ENCODE peak calls at places on chromosomes 13 and 19, in nine cellular contexts. X is lower leg skin, H is choroid plexus epithelial cell, E is psoas muscle, W is kidney, A is Calu3, K is cardiac fibroblast, V is body of pancreas, S is BJ. P is an unnamed sample.

GRCh38 chr13:35592457-35592856 is 116.0 kb upstream of the MAB21L1 start:
- DNase-seq in K (no peak), S (no peak), A (no peak), H (no peak), W (no peak), V (no peak), E (no peak), X (no peak), P (no peak)

GRCh38 chr19:37304190-37304883 is 66.6 kb upstream of the ZNF527 start:
- DNase-seq in W (peak), H (no peak), S (no peak), X (no peak), E (peak), A (no peak), V (peak), K (peak), P (no peak)

GRCh38 chr19:54209748-54210494 is 9.3 kb downstream of the RPS9 start:
- DNase-seq in S (peak), A (peak), H (peak), V (peak), W (peak), E (peak), X (peak), K (peak), P (no peak)

GRCh38 chr13:51922771-51923480 is 61.2 kb downstream of the CCDC70 start:
- DNase-seq in S (no peak), A (no peak), E (no peak), X (no peak), V (no peak), K (no peak), H (no peak), W (no peak), P (peak)

GRCh38 chr13:112489199-112489598 is 98.8 kb downstream of the TUBGCP3 start:
- DNase-seq in H (no peak), A (no peak), V (no peak), X (no peak), S (no peak), W (no peak), K (no peak), E (no peak), P (no peak)

GRCh38 chr19:17538684-17539287 is 16.7 kb upstream of the COLGALT1 start:
- DNase-seq in S (no peak), H (no peak), K (no peak), V (no peak), W (peak), E (no peak), X (no peak), A (no peak), P (no peak)

GRCh38 chr19:6740589-6741348 is 1.3 kb downstream of the TRIP10 start:
- DNase-seq in X (peak), K (peak), A (peak), H (no peak), S (no peak), W (peak), V (peak), E (peak), P (no peak)

GRCh38 chr19:28847468-28847867 is 365.5 kb downstream of the UQCRFS1 start:
- DNase-seq in E (no peak), W (no peak), H (peak), V (no peak), S (no peak), X (no peak), A (no peak), K (peak), P (no peak)

GRCh38 chr19:7919681-7920519 is at the start of gene SNAPC2:
- DNase-seq in S (peak), H (peak), W (peak), V (peak), X (peak), E (peak), A (peak), K (peak), P (peak)

GRCh38 chr19:10114651-10115391 is 3.3 kb downstream of the P2RY11 start:
- DNase-seq in V (no peak), S (no peak), X (no peak), E (no peak), W (no peak), K (peak), A (no peak), H (no peak), P (no peak)

GRCh38 chr19:3366104-3366760 is at the start of gene NFIC:
- DNase-seq in K (peak), H (peak), E (peak), A (peak), X (peak), W (peak), V (peak), S (no peak), P (no peak)

GRCh38 chr13:102317593-102317992 is 84.3 kb downstream of the FGF14 start:
- DNase-seq in H (peak), S (no peak), K (peak), V (peak), X (peak), W (peak), E (peak), A (no peak), P (no peak)

GRCh38 chr13:95571941-95572340 is 19.4 kb downstream of the CLDN10 start:
- DNase-seq in H (no peak), V (no peak), X (no peak), S (no peak), K (no peak), E (no peak), W (no peak), A (no peak), P (no peak)

GRCh38 chr19:5799247-5800241 is 5.3 kb upstream of the NRTN start:
- DNase-seq in X (no peak), V (peak), K (no peak), A (no peak), S (no peak), H (no peak), W (no peak), E (no peak), P (no peak)

DNA sequence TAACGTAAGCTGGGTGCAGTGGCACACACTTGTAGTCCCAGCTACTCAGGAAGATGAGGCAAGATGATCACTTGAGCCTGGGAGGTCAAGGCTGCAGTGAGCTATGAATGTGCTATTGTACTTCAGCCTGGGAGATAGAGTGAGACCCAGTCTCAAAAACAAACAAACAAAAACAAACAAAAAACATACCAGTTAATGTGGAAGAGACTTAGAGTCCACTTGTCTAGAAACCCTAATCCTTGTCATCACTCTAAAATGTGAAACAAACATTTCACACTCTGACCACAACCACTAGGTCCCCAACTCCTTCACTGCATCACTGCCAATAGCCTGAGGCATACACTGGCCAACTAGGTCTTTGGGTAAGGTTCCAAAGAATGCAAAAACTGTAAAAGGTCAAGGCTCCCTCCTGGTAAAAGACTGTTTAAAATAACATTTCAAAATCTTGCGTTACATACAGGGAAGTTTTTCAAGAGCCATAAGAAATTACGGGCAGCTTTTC is 28.6 kb upstream of the CYP2B6 start:
- DNase-seq in A (peak), W (no peak), H (peak), V (no peak), K (peak), X (no peak), E (no peak), S (peak), P (no peak)
- TF ChIP-seq CTCF in A (no peak), W (no peak), H (no peak), V (no peak), K (no peak), X (no peak), E (no peak), S (no peak), P (no peak)

DNA sequence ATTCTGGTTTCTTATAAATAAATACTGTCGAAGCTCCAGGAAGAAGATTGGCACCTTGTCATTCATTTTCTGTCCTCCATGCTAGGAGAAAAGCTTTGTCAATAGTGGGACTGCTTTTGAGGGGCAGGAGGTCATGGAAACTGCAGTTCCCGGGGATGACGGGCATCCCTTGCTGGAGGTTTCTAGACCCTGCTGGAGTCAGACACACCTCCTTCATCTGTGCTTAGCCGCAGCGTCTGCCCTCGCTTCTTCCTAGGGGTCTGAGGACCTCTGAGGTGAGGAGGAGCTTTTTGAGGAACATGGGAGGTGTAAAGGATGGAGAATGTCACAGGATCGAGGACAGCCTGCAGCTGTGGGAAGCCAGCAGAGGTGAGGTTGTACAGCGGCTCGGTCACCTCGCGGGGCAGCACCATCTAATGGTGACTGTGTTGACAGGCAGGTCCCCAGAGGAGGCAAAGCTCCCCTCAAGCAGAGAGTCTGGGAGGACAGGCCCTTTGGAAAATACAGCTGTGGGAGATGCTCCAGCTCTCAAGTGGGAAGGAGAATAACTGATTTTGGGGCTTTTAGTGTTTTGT is 172.7 kb upstream of the RNF113B start:
- DNase-seq in K (no peak), V (peak), H (peak), W (no peak), A (no peak), X (no peak), S (no peak), E (no peak), P (no peak)
- TF ChIP-seq CTCF in K (no peak), V (no peak), H (peak), W (peak), A (no peak), X (no peak), S (no peak), E (peak), P (peak)

DNA sequence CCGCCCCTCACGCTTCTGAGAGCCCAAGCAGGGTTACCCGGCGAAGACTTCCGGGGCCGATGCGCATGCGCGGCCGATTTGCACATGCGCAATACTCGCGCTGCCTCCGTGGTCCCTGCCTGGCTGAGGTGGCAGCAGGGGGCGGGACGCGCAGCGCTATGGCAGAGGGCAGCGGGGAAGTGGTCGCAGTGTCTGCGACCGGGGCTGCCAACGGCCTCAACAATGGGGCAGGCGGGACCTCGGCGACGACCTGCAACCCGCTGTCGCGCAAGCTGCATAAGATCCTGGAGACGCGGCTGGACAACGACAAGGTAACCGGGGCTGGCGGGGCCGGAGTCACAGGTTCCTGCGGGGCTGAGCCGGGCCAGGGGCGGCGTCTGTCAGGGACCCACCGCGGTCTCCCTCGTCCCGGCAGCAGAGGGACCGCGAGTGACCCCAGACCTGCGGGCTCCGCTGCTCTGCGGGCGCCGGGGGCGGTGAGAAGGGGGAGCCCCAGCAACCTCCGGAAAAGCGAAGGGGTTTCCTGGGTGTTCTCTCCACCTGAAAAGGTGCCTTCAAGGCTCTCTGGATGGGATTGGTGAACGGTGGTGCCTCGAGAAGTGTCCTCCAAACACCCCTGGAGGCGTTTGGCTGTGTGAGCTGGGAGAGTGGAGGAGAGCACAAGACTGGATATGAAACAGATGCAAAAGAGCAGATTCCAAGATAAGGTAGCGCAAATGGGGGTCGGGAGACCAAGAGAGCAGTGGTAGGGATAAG is at the start of gene COG6:
- DNase-seq in V (peak), A (peak), E (peak), H (peak), K (peak), W (peak), S (peak), X (peak), P (peak)
- TF ChIP-seq CTCF in V (no peak), A (no peak), E (no peak), H (peak), K (peak), W (peak), S (peak), X (no peak), P (peak)

GRCh38 chr13:61255035-61255796 is 160.4 kb downstream of the PCDH20 start:
- DNase-seq in X (no peak), E (no peak), W (no peak), H (no peak), S (no peak), A (no peak), K (peak), V (no peak), P (no peak)
- TF ChIP-seq CTCF in X (no peak), E (no peak), W (no peak), H (no peak), S (no peak), A (no peak), K (peak), V (no peak), P (peak)

GRCh38 chr13:48078251-48078656 is 16.6 kb downstream of the MED4 start:
- DNase-seq in E (no peak), W (no peak), H (peak), X (no peak), K (no peak), V (no peak), S (no peak), A (peak), P (no peak)
- TF ChIP-seq CTCF in E (no peak), W (peak), H (peak), X (no peak), K (peak), V (no peak), S (peak), A (no peak), P (peak)

GRCh38 chr13:28408235-28408848 is 86.6 kb downstream of the FLT1 start:
- DNase-seq in S (no peak), W (no peak), A (no peak), E (no peak), X (peak), K (no peak), H (peak), V (peak), P (no peak)
- TF ChIP-seq CTCF in S (no peak), W (no peak), A (no peak), E (no peak), X (no peak), K (no peak), H (no peak), V (no peak), P (no peak)

GRCh38 chr19:46616631-46617322 is 8.1 kb downstream of the PTGIR start:
- DNase-seq in X (no peak), W (peak), V (peak), E (no peak), K (peak), H (peak), S (no peak), A (peak), P (no peak)
- TF ChIP-seq CTCF in X (no peak), W (peak), V (peak), E (peak), K (peak), H (peak), S (peak), A (peak), P (peak)

GRCh38 chr13:27264181-27264580 is 6.4 kb upstream of the RASL11A start:
- DNase-seq in K (peak), E (no peak), X (no peak), H (peak), S (peak), A (no peak), W (no peak), V (peak), P (no peak)
- TF ChIP-seq CTCF in K (no peak), E (no peak), X (no peak), H (no peak), S (no peak), A (no peak), W (no peak), V (no peak), P (no peak)

DNA sequence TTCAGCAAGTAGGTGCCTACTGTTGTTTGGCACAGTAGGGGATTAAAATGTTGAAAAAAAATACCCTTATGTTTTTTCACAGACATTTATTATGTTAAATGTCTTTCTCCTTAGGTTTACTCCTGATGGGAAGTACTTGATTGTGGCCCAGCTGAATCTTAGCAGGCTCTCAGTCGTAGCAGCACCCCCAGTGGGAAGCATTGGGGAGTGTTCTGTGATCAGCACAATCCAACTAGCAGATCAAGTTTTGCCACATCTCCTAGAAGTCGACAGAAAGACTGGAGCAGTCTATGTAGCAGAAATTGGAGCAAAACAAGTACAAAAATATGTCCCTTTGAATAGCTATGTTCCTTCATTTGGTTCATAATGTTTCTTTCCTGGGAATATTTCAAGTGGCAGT is 9.3 kb downstream of the NHLRC3 start:
- DNase-seq in H (peak), V (no peak), X (no peak), W (no peak), S (no peak), E (no peak), K (no peak), A (peak), P (no peak)
- TF ChIP-seq CTCF in H (peak), V (no peak), X (no peak), W (no peak), S (peak), E (no peak), K (no peak), A (no peak), P (peak)

P was measured in type B pancreatic cell.